ENCODE peak calls at places on chromosomes 12 and 14, in four cellular contexts. N is stimulated activated CD8-positive, alpha-beta memory T cell treated with anti-CD3 and anti-CD28 coated beads, Interleukin-7, amount 100 ng/mL, for 4 hours; K is fibroblast of the aortic adventitia; A is GF-D8. H is an unnamed sample.

GRCh38 chr14:22780105-22780679 is 13.7 kb downstream of the OXA1L start:
- DNase-seq in N (no peak), K (peak), A (no peak), H (peak)

GRCh38 chr12:131847456-131847855 is 19.3 kb downstream of the MMP17 start:
- DNase-seq in N (no peak), K (no peak), A (no peak), H (no peak)

GRCh38 chr12:89497467-89497866 is 27.1 kb downstream of the GALNT4 start:
- DNase-seq in N (no peak), K (no peak), A (no peak), H (no peak)

GRCh38 chr12:66119229-66119869 is 11.2 kb downstream of the LLPH start:
- DNase-seq in N (no peak), K (peak), A (peak), H (peak)

GRCh38 chr12:132427177-132427725 is 62.7 kb upstream of the FBRSL1 start:
- DNase-seq in N (no peak), K (no peak), A (no peak), H (no peak)

GRCh38 chr14:23877111-23877510 is 76.5 kb upstream of the DHRS4 start:
- DNase-seq in N (no peak), K (no peak), A (no peak), H (no peak)

GRCh38 chr14:89589400-89590128 is 172.5 kb upstream of the FOXN3 start:
- DNase-seq in N (no peak), K (no peak), A (no peak), H (no peak)

GRCh38 chr14:75126121-75126544 is 715 bp downstream of the NEK9 start:
- DNase-seq in N (no peak), K (no peak), A (peak), H (peak)

GRCh38 chr14:100291305-100292075 is 14.8 kb downstream of the SLC25A29 start:
- DNase-seq in N (no peak), K (no peak), A (no peak), H (no peak)

GRCh38 chr12:115541891-115542361 is 735.6 kb downstream of the MED13L start:
- DNase-seq in N (no peak), K (peak), A (no peak), H (peak)

GRCh38 chr14:51564986-51565604 is 86.6 kb upstream of the FRMD6 start:
- DNase-seq in N (no peak), K (no peak), A (no peak), H (peak)